ENCODE peak calls at places on chromosomes 6 and 20, in six cellular contexts. M is cardiac muscle cell, I is heart right ventricle, R is HCT116, H is ovary, Q is fibroblast of lung. W is an unnamed sample. For H3K4me1 and H3K27me3, the result is how much of the 10 kb centered on the place peaks cover.

GRCh38 chr6:32635526-32636123 is 1.6 kb upstream of the HLA-DQA1 start:
- DNase-seq in M (no peak), I (no peak), R (no peak), H (no peak), Q (no peak), W (no peak)

GRCh38 chr6:98808522-98809210 is 25.7 kb upstream of the POU3F2 start:
- DNase-seq in M (no peak), I (no peak), R (no peak), H (no peak), Q (peak), W (no peak)

GRCh38 chr6:1063671-1064355 is 248.1 kb upstream of the FOXQ1 start:
- DNase-seq in M (no peak), I (no peak), R (no peak), H (no peak), Q (no peak), W (no peak)

GRCh38 chr6:156699017-156699421 is 78.2 kb upstream of the ARID1B start:
- DNase-seq in M (no peak), I (no peak), R (no peak), H (no peak), Q (peak), W (no peak)

GRCh38 chr6:14707971-14708465 is 537.9 kb upstream of the JARID2 start:
- DNase-seq in M (no peak), I (no peak), R (no peak), H (no peak), Q (no peak), W (no peak)

GRCh38 chr20:63819224-63819917 is 11.7 kb downstream of the ZBTB46 start:
- DNase-seq in M (no peak), I (no peak), R (no peak), H (peak), Q (no peak), W (no peak)

GRCh38 chr6:165506657-165507056 is 156.4 kb downstream of the PDE10A start:
- DNase-seq in M (no peak), I (no peak), R (no peak), H (no peak), Q (no peak), W (no peak)

GRCh38 chr20:62368629-62369507 is 1.8 kb upstream of the LAMA5 start:
- DNase-seq in M (peak), I (peak), R (no peak), H (peak), Q (peak), W (peak)

GRCh38 chr20:39429716-39430115 is 467.6 kb downstream of the DHX35 start:
- DNase-seq in M (peak), I (no peak), R (no peak), H (no peak), Q (no peak), W (no peak)

GRCh38 chr20:34535301-34535840 is 19.1 kb downstream of the DYNLRB1 start:
- DNase-seq in M (no peak), I (no peak), R (no peak), H (no peak), Q (no peak), W (no peak)

GRCh38 chr6:40042232-40042631 is 108.0 kb upstream of the MOCS1 start:
- DNase-seq in M (no peak), I (no peak), R (no peak), H (no peak), Q (no peak), W (no peak)

GRCh38 chr6:21278078-21278790 is 315.3 kb upstream of the SOX4 start:
- DNase-seq in M (no peak), I (peak), R (no peak), H (peak), Q (no peak), W (no peak)

GRCh38 chr20:48824830-48825550 is 2.8 kb downstream of the PREX1 start:
- DNase-seq in M (no peak), I (no peak), R (no peak), H (no peak), Q (no peak), W (no peak)

GRCh38 chr6:9830808-9831207 is 584.1 kb downstream of the TFAP2A start:
- DNase-seq in M (no peak), I (no peak), R (no peak), H (no peak), Q (peak), W (no peak)

GRCh38 chr6:136265101-136265500 is 15.0 kb upstream of the MTFR2 start:
- DNase-seq in M (no peak), I (no peak), R (no peak), H (no peak), Q (no peak), W (no peak)

GRCh38 chr6:77926198-77926752 is 273.4 kb downstream of the MEI4 start:
- DNase-seq in M (peak), I (no peak), R (peak), H (no peak), Q (no peak), W (no peak)

GRCh38 chr6:89035252-89036106 is 45.1 kb upstream of the PNRC1 start:
- DNase-seq in M (peak), I (peak), R (no peak), H (peak), Q (peak), W (peak)

GRCh38 chr6:134676307-134677281 is 273.3 kb downstream of the ALDH8A1 start:
- DNase-seq in M (no peak), I (no peak), R (no peak), H (no peak), Q (peak), W (no peak)

GRCh38 chr6:156423829-156424228 is 353.3 kb upstream of the ARID1B start:
- DNase-seq in M (no peak), I (no peak), R (no peak), H (no peak), Q (no peak), W (no peak)

GRCh38 chr6:4426916-4427315 is 291.5 kb upstream of the ECI2 start:
- DNase-seq in M (no peak), I (no peak), R (no peak), H (no peak), Q (no peak), W (no peak)

DNA sequence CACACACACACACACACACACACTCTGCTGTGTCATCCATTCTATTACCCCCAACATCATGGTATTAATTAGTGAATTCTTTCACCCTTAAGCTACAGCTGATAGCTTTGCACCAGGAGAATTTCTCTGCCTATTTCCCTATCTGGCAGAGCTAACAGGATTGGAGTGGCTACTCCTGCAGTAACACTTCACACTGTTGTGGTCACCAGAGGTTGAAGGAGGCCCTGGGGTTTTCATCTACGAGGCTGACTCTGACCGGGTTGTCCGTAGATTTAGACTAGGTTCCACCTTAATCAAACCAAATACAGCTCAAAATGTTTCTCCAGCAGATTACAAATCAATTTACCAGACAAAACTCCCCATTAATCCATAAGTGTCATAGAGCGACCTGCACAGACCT is 69.2 kb upstream of the RIPOR2 start:
- DNase-seq in M (peak), I (no peak), R (no peak), H (no peak), Q (no peak), W (no peak)
- H3K4me1 ChIP-seq in M (under half), I (under half), R (under half), H (under half), Q (under half), W (half or more)

DNA sequence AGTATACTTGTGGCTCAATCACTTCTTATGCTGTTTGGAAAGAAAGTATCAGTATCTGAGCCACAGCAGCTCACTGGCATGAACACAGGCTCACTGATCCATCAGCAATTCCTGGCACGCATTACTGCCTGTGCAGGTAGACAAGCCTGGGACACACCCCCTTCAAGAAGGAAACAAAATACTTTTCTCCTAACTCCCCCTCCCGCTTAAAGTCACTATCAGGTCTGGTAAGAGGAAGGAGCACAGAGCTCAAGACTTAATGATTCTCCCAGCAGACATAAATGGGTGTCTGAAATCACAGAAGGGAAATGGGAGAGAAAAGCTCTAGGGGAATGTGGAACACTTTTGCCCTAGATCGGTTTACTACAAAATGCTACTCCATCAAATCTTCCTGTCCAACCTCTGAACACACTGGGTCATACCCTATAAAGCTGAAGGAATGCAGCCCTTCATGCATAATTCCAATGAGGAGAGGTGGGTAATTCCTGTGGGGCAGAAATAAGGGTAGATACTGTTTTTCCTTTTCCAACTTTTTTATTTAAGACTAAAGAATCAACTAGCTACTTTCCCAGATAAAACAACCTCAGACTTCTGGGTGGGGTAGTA is at the start of gene ADGRF1:
- DNase-seq in M (no peak), I (no peak), R (no peak), H (no peak), Q (peak), W (peak)
- H3K27me3 ChIP-seq in M (under half), I (under half), R (under half), H (under half), Q (under half), W (under half)

DNA sequence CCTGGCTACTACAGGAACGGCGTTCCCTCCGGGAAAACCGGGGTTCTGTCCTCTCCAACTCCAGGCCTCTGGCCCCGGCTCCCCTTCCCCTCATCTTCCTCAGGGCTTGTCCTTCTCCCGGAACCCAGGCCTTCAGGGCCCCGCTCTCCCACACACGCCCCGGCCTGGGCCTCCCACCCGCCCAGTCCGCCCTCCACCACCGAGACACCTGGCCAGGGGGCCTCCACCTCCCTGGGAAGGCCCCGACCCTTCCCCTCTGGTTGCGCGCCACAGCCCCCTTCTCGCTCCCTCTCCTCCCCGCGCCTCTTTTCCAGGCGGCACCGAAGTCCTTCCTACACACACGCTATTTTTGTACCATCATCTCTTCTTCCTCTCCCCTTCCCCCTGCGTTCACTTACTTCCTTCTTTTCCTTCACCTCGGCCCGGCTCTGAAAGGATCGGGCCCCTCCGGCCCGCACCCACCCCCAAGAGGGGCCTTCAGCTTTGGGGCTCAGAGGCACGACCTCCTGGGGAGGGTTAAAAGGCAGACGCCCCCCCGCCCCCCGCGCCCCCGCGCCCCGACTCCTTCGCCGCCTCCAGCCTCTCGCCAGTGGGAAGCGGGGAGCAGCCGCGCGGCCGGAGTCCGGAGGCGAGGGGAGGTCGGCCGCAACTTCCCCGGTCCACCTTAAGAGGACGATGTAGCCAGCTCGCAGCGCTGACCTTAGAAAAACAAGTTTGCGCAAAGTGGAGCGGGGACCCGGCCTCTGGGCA is 1.3 kb upstream of the SIRPA start:
- DNase-seq in M (peak), I (no peak), R (peak), H (peak), Q (no peak), W (peak)
- H3K4me3 ChIP-seq in M (peak), I (peak), R (peak), H (peak), Q (peak), W (peak)

GRCh38 chr6:53312355-53312754 is 36.4 kb downstream of the ELOVL5 start:
- DNase-seq in M (no peak), I (no peak), R (no peak), H (no peak), Q (no peak), W (no peak)
- H3K4me1 ChIP-seq in M (under half), I (half or more), R (under half), H (under half), Q (under half), W (under half)

DNA sequence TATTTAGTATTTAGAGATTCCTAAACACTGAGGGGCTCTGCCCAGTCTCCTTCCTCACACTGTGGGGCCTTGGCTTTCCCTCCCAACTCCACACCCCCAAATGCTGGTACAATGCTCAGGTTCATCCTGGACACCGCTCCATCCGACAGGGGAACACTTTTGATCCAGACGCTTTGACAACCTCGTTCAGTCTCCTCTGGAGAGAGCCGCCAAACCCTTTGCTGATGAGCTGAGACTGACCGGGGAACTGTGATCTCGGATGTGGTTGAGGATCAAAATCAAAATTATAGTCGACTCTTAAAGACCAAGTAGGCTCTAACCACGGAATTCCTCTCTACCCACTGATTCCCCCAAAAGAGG is 38.8 kb upstream of the HLA-E start:
- DNase-seq in M (no peak), I (no peak), R (no peak), H (no peak), Q (no peak), W (no peak)
- H3K27me3 ChIP-seq in M (half or more), I (half or more), R (under half), H (under half), Q (half or more), W (half or more)

GRCh38 chr20:57746832-57747404 is 37.1 kb upstream of the PMEPA1 start:
- DNase-seq in M (no peak), I (no peak), R (no peak), H (no peak), Q (no peak), W (no peak)

GRCh38 chr20:57749861-57750260 is 40.0 kb upstream of the PMEPA1 start:
- DNase-seq in M (no peak), I (no peak), R (no peak), H (no peak), Q (no peak), W (peak)

GRCh38 chr20:57747889-57748456 is 38.2 kb upstream of the PMEPA1 start:
- DNase-seq in M (no peak), I (no peak), R (no peak), H (peak), Q (peak), W (no peak)

GRCh38 chr20:57749131-57749690 is 39.4 kb upstream of the PMEPA1 start:
- DNase-seq in M (no peak), I (no peak), R (no peak), H (peak), Q (no peak), W (peak)

DNA sequence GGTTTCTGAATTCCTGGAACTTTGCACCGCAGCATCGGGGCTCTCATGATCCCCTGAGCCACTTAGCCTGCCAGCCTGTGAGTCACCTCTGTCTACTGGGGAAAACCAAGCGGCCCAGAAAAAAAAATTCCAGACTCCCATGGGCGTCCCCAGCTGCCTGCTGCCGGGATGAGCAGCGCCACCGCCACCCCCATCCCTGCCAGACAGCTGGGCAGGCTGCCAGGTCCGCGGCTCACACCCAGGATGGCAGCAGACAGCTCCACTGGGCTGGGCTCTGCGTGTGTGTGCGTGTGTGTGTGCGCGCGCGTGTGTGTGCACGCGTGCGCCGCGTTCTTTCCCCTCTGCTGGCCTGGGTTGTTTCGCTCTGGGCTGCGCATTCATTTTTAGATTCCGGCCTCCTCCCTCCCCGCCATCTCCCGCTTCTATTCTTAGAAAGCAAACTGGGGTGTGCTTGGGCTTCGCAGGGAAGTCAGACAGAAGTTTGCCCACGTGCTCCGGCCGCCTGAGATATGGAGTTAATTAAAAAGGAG is 38.9 kb upstream of the PMEPA1 start:
- DNase-seq in M (peak), I (peak), R (peak), H (peak), Q (peak), W (peak)
- H3K4me3 ChIP-seq in M (no peak), I (peak), R (no peak), H (peak), Q (peak), W (peak)

GRCh38 chr20:23879328-23879798 is at the start of gene CST5:
- DNase-seq in M (no peak), I (no peak), R (no peak), H (no peak), Q (no peak), W (no peak)
- H3K4me1 ChIP-seq in M (under half), I (under half), R (under half), H (under half), Q (under half), W (under half)

W was measured in left lung.